ENCODE peak calls at places on chromosomes 7 and 10, in five cellular contexts. W is mammary epithelial cell, K is neural progenitor cell, Q is fibroblast of lung, P is trophoblast cell. I is an unnamed sample.

GRCh38 chr7:82507365-82507975 is 63.9 kb upstream of the CACNA2D1 start:
- DNase-seq in W (no peak), K (no peak), Q (no peak), P (no peak), I (no peak)

GRCh38 chr7:128923411-128923800 is 12.9 kb upstream of the KCP start:
- DNase-seq in W (no peak), K (no peak), Q (no peak), P (no peak), I (no peak)

GRCh38 chr10:86599041-86599440 is 55.3 kb upstream of the OPN4 start:
- DNase-seq in W (no peak), K (no peak), Q (no peak), P (no peak), I (no peak)

GRCh38 chr7:30469303-30469702 is 9.3 kb downstream of the NOD1 start:
- DNase-seq in W (peak), K (peak), Q (peak), P (peak), I (no peak)

GRCh38 chr7:6614941-6615737 is at the start of gene ZNF853:
- DNase-seq in W (no peak), K (peak), Q (no peak), P (no peak), I (no peak)

GRCh38 chr10:102504179-102504975 is 605 bp downstream of the SUFU start:
- DNase-seq in W (peak), K (peak), Q (peak), P (peak), I (peak)

GRCh38 chr7:151435971-151436370 is 4.0 kb downstream of the CRYGN start:
- DNase-seq in W (no peak), K (no peak), Q (no peak), P (no peak), I (no peak)

GRCh38 chr10:69757206-69757552 is 44.5 kb upstream of the COL13A1 start:
- DNase-seq in W (no peak), K (no peak), Q (no peak), P (no peak), I (no peak)

GRCh38 chr7:150733734-150734095 is 3.5 kb upstream of the GIMAP5 start:
- DNase-seq in W (no peak), K (no peak), Q (no peak), P (no peak), I (no peak)

GRCh38 chr7:73823873-73824597 is 6.8 kb upstream of the CLDN4 start:
- DNase-seq in W (no peak), K (no peak), Q (no peak), P (no peak), I (no peak)

GRCh38 chr7:75049817-75050216 is 23.8 kb downstream of the RCC1L start:
- DNase-seq in W (no peak), K (no peak), Q (no peak), P (no peak), I (no peak)

GRCh38 chr10:47034511-47035051 is 123.4 kb downstream of the PTPN20 start:
- DNase-seq in W (no peak), K (no peak), Q (no peak), P (no peak), I (no peak)

GRCh38 chr10:117678106-117678505 is 135.6 kb downstream of the EMX2 start:
- DNase-seq in W (peak), K (no peak), Q (no peak), P (no peak), I (no peak)

GRCh38 chr7:36526720-36527548 is 137.3 kb downstream of the ANLN start:
- DNase-seq in W (peak), K (no peak), Q (peak), P (peak), I (no peak)

DNA sequence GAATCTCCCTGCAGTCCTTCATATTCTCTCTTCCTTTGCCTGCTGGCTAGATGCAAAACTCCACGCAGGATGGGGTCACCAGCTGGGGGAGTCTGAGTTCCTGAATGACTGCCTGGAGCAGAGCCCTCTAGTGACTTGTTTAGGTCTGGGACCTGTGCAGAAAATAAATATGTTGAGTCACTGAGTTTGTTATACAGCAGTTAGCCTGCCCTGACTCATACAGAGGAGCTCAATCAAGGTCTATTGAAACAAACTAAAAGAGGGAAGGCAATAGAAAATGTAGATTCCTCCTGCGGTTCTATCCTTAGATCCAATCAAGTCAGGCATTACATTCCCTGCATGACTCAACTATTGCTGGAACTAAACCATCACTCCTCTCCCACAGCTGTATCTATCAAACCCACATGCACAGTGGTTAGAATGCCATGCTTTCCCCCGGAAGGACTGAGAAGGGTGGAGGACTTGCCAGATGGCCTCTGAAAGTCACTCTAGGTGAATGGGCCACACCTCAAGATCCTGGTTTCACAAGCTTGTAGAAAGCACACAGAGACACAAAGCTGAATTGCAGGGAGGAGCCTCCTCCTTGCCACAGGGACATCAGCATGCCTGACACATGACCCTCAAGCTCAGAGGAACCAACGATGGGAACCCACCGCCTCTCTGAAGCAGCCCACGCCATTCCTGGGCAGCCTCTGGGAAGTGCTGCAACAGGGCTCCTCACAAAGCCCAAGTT is 73.9 kb downstream of the SH3PXD2A start:
- DNase-seq in W (peak), K (peak), Q (peak), P (peak), I (no peak)
- H3K4me2 ChIP-seq in W (peak), K (no peak), Q (peak), P (no peak), I (no peak)

DNA sequence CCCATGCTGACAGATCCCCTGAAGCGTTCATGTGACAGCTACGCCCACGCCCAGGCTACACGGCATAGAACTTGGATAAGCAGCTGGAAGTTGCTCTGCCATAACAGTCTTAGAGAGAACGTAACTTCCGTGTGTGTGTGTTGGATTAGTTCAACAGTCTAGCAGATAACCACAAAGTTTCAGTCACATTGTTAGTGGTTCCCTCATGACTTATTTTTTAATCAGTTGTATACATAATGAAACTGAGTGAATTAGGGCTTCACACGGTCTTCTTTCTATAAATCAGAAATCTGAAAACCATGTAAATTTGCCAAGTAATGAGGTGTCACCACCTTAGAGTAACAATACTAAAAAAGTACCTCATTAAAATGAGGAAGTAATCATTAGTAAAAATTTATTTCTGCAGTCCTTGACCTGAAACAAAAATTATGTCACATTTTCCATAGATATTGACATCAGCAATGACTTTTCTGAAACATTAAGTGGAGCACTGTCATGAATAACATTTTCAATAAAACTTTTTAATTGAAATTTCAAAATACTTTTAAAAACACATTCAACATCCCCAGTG is 21.7 kb upstream of the MACC1 start:
- DNase-seq in W (peak), K (no peak), Q (no peak), P (peak), I (no peak)
- H3K9ac ChIP-seq in W (no peak), K (no peak), Q (no peak), P (no peak), I (no peak)

DNA sequence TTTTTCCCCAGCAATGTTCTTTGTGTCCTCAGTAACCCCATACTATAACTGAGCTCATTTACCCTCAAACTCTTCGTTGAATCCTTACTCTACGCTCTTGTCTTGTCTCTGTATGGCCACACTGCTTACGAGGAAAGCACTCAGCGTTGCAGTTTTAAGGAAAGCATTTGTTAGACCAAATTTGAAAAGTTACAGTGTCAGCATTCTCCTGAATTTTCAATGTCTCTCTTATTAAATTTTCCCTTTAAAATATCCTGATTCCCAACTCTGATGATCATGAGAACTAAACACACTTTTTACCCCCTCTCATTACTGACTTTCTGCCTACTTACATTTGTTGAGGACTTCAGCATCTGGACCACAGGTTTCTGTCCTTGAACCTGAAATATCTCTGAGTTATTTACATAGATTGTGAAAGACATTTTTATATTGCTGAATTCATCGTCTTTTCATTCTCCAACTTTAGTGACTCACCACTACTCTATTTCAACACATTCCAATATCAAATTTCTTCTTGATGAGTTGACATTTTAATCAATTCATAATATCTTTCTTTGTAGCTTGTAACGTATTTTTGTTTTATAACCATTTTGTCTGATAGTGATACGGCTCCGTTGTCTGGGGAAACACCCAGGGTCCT is 19.8 kb upstream of the VWDE start:
- DNase-seq in W (peak), K (no peak), Q (peak), P (no peak), I (no peak)
- H3K4me3 ChIP-seq in W (no peak), K (no peak), Q (no peak), P (no peak), I (no peak)

GRCh38 chr10:132439025-132439388 is 42.0 kb downstream of the PWWP2B start:
- DNase-seq in W (no peak), K (no peak), Q (no peak), P (no peak), I (no peak)

GRCh38 chr10:132440791-132441565 is 44.0 kb downstream of the PWWP2B start:
- DNase-seq in W (no peak), K (no peak), Q (no peak), P (no peak), I (no peak)

GRCh38 chr10:132438091-132439024 is 41.4 kb downstream of the PWWP2B start:
- DNase-seq in W (no peak), K (no peak), Q (no peak), P (no peak), I (no peak)

GRCh38 chr10:132437511-132437910 is 40.5 kb downstream of the PWWP2B start:
- DNase-seq in W (no peak), K (no peak), Q (no peak), P (no peak), I (no peak)

GRCh38 chr10:132439424-132440163 is 42.6 kb downstream of the PWWP2B start:
- DNase-seq in W (no peak), K (no peak), Q (no peak), P (no peak), I (no peak)
- H3K4me2 ChIP-seq in W (no peak), K (no peak), Q (no peak), P (no peak), I (no peak)

DNA sequence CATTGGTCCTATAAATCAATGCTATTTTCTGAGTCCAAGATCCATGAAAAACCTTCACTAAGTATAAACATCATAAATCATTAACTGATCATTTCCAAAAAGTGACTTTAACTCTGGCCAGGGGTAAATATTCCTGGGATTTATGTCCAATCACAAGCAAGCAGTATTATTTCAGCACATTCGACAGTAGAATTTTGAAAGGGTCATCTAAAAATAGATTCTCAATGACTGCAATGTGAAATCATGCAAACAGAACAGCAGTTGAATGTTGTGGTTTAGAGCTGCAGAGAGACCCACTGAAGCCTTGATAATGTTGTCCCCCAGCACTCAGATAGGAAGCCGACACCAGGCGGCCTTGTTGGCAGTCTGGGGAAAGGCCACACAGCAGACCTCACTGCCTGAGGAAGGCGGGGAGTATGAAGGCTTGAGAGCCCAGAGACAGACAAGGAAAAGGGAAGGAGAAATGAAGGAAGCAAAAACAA is 38.1 kb downstream of the FAM107B start:
- DNase-seq in W (no peak), K (peak), Q (peak), P (no peak), I (no peak)
- H3K9ac ChIP-seq in W (no peak), K (no peak), Q (no peak), P (no peak), I (no peak)

GRCh38 chr10:4545077-4545476 is 280.9 kb upstream of the AKR1E2 start:
- DNase-seq in W (no peak), K (no peak), Q (no peak), P (no peak), I (no peak)
- H3K4me3 ChIP-seq in W (no peak), K (no peak), Q (no peak), P (no peak), I (no peak)